ENCODE peak calls at places on chromosome 17, in six cellular contexts. One of them, this sample, is unnamed.

GRCh38 chr17:39740357-39741111 is 2.8 kb downstream of the GRB7 start:
- DNase-seq in central memory CD4-positive, alpha-beta T cell: no peak
- DNase-seq in fibroblast of the conjunctiva: no peak
- DNase-seq in EL: peak; percentile 76
- DNase-seq in iPS DF 19.7: peak; percentile 88
- DNase-seq in COR-L47: peak; percentile 28
- DNase-seq in this sample: no peak

GRCh38 chr17:50609376-50610074 is 25.2 kb upstream of the ABCC3 start:
- DNase-seq in iPS DF 19.7: no peak
- DNase-seq in COR-L47: no peak
- DNase-seq in central memory CD4-positive, alpha-beta T cell: no peak
- DNase-seq in EL: no peak
- DNase-seq in fibroblast of the conjunctiva: no peak
- DNase-seq in this sample: no peak

GRCh38 chr17:76085731-76086366 is 6.9 kb downstream of the ZACN start:
- DNase-seq in iPS DF 19.7: no peak
- DNase-seq in COR-L47: no peak
- DNase-seq in fibroblast of the conjunctiva: no peak
- DNase-seq in central memory CD4-positive, alpha-beta T cell: no peak
- DNase-seq in EL: no peak
- DNase-seq in this sample: no peak

GRCh38 chr17:79871131-79871530 is 31.9 kb upstream of the CBX4 start:
- DNase-seq in central memory CD4-positive, alpha-beta T cell: no peak
- DNase-seq in iPS DF 19.7: no peak
- DNase-seq in EL: no peak
- DNase-seq in COR-L47: no peak
- DNase-seq in fibroblast of the conjunctiva: no peak
- DNase-seq in this sample: no peak

GRCh38 chr17:27846042-27846655 is 45.8 kb upstream of the NOS2 start:
- DNase-seq in iPS DF 19.7: no peak
- DNase-seq in central memory CD4-positive, alpha-beta T cell: peak; percentile 34
- DNase-seq in fibroblast of the conjunctiva: no peak
- DNase-seq in COR-L47: no peak
- DNase-seq in EL: no peak
- DNase-seq in this sample: peak; percentile 27

GRCh38 chr17:36183001-36183810 is 6.8 kb upstream of the TBC1D3B start:
- DNase-seq in central memory CD4-positive, alpha-beta T cell: no peak
- DNase-seq in iPS DF 19.7: no peak
- DNase-seq in COR-L47: no peak
- DNase-seq in EL: peak; percentile 66
- DNase-seq in fibroblast of the conjunctiva: peak; percentile 0
- DNase-seq in this sample: no peak

GRCh38 chr17:80663783-80664206 is 119.2 kb downstream of the RPTOR start:
- DNase-seq in EL: no peak
- DNase-seq in COR-L47: no peak
- DNase-seq in fibroblast of the conjunctiva: no peak
- DNase-seq in central memory CD4-positive, alpha-beta T cell: peak; percentile 53
- DNase-seq in iPS DF 19.7: no peak
- DNase-seq in this sample: peak; percentile 43

GRCh38 chr17:56436142-56436541 is 157.4 kb upstream of the NOG start:
- DNase-seq in iPS DF 19.7: no peak
- DNase-seq in fibroblast of the conjunctiva: no peak
- DNase-seq in central memory CD4-positive, alpha-beta T cell: no peak
- DNase-seq in EL: no peak
- DNase-seq in COR-L47: no peak
- DNase-seq in this sample: no peak

GRCh38 chr17:30524847-30525246 is 47.6 kb downstream of the GOSR1 start:
- DNase-seq in central memory CD4-positive, alpha-beta T cell: no peak
- DNase-seq in EL: peak; percentile 77
- DNase-seq in iPS DF 19.7: no peak
- DNase-seq in COR-L47: no peak
- DNase-seq in fibroblast of the conjunctiva: no peak
- DNase-seq in this sample: no peak

GRCh38 chr17:41844971-41845370 is 7.3 kb downstream of the KLHL10 start:
- DNase-seq in central memory CD4-positive, alpha-beta T cell: no peak
- DNase-seq in EL: peak; percentile 55
- DNase-seq in fibroblast of the conjunctiva: no peak
- DNase-seq in COR-L47: no peak
- DNase-seq in iPS DF 19.7: no peak
- DNase-seq in this sample: no peak

GRCh38 chr17:66964930-66965800 is 658 bp downstream of the CACNG4 start:
- DNase-seq in EL: no peak
- DNase-seq in central memory CD4-positive, alpha-beta T cell: no peak
- DNase-seq in iPS DF 19.7: no peak
- DNase-seq in fibroblast of the conjunctiva: no peak
- DNase-seq in COR-L47: peak; percentile 53
- DNase-seq in this sample: no peak

GRCh38 chr17:45930420-45930951 is 36.1 kb downstream of the MAPT start:
- DNase-seq in COR-L47: no peak
- DNase-seq in central memory CD4-positive, alpha-beta T cell: no peak
- DNase-seq in fibroblast of the conjunctiva: no peak
- DNase-seq in iPS DF 19.7: no peak
- DNase-seq in EL: no peak
- DNase-seq in this sample: no peak

GRCh38 chr17:57475786-57476185 is 219.5 kb downstream of the MSI2 start:
- DNase-seq in COR-L47: no peak
- DNase-seq in EL: no peak
- DNase-seq in fibroblast of the conjunctiva: no peak
- DNase-seq in central memory CD4-positive, alpha-beta T cell: no peak
- DNase-seq in iPS DF 19.7: no peak
- DNase-seq in this sample: no peak

GRCh38 chr17:73814070-73814469 is 169.8 kb upstream of the SDK2 start:
- DNase-seq in COR-L47: peak; percentile 47
- DNase-seq in EL: no peak
- DNase-seq in central memory CD4-positive, alpha-beta T cell: no peak
- DNase-seq in fibroblast of the conjunctiva: no peak
- DNase-seq in iPS DF 19.7: no peak
- DNase-seq in this sample: no peak

GRCh38 chr17:34307110-34307509 is 12.1 kb upstream of the CCL8 start:
- DNase-seq in fibroblast of the conjunctiva: peak; percentile 52
- DNase-seq in EL: peak; percentile 66
- DNase-seq in central memory CD4-positive, alpha-beta T cell: no peak
- DNase-seq in COR-L47: no peak
- DNase-seq in iPS DF 19.7: no peak
- DNase-seq in this sample: no peak

GRCh38 chr17:74008196-74008595 is 195.3 kb upstream of the RPL38 start:
- DNase-seq in central memory CD4-positive, alpha-beta T cell: no peak
- DNase-seq in COR-L47: no peak
- DNase-seq in fibroblast of the conjunctiva: no peak
- DNase-seq in EL: no peak
- DNase-seq in iPS DF 19.7: peak; percentile 45
- DNase-seq in this sample: no peak

GRCh38 chr17:1865252-1866037 is 35.6 kb downstream of the RPA1 start:
- DNase-seq in iPS DF 19.7: no peak
- DNase-seq in fibroblast of the conjunctiva: no peak
- DNase-seq in COR-L47: no peak
- DNase-seq in central memory CD4-positive, alpha-beta T cell: peak; percentile 48
- DNase-seq in EL: peak; percentile 41
- DNase-seq in this sample: peak; percentile 53

GRCh38 chr17:76529643-76530488 is 7.6 kb downstream of the CYGB start:
- DNase-seq in central memory CD4-positive, alpha-beta T cell: no peak
- DNase-seq in EL: peak; percentile 62
- DNase-seq in iPS DF 19.7: no peak
- DNase-seq in fibroblast of the conjunctiva: peak; percentile 81
- DNase-seq in COR-L47: no peak
- DNase-seq in this sample: no peak

GRCh38 chr17:50268632-50269287 is 5.5 kb upstream of the TMEM92 start:
- DNase-seq in fibroblast of the conjunctiva: no peak
- DNase-seq in COR-L47: no peak
- DNase-seq in iPS DF 19.7: no peak
- DNase-seq in central memory CD4-positive, alpha-beta T cell: no peak
- DNase-seq in EL: no peak
- DNase-seq in this sample: no peak

GRCh38 chr17:46125831-46126230 is 67.4 kb downstream of the KANSL1 start:
- DNase-seq in fibroblast of the conjunctiva: no peak
- DNase-seq in EL: no peak
- DNase-seq in iPS DF 19.7: no peak
- DNase-seq in COR-L47: no peak
- DNase-seq in central memory CD4-positive, alpha-beta T cell: no peak
- DNase-seq in this sample: no peak

GRCh38 chr17:77312786-77313599 is 172.2 kb downstream of the SEC14L1 start:
- DNase-seq in EL: peak; percentile 37
- DNase-seq in fibroblast of the conjunctiva: peak; percentile 82
- DNase-seq in iPS DF 19.7: no peak
- DNase-seq in COR-L47: no peak
- DNase-seq in central memory CD4-positive, alpha-beta T cell: no peak
- DNase-seq in this sample: no peak

GRCh38 chr17:80510132-80510531 is 33.7 kb upstream of the NPTX1 start:
- DNase-seq in EL: no peak
- DNase-seq in fibroblast of the conjunctiva: no peak
- DNase-seq in central memory CD4-positive, alpha-beta T cell: no peak
- DNase-seq in iPS DF 19.7: no peak
- DNase-seq in COR-L47: no peak
- DNase-seq in this sample: no peak

GRCh38 chr17:51461578-51462004 is 201.2 kb downstream of the UTP18 start:
- DNase-seq in COR-L47: peak; percentile 64
- DNase-seq in central memory CD4-positive, alpha-beta T cell: peak; percentile 28
- DNase-seq in EL: peak; percentile 74
- DNase-seq in iPS DF 19.7: peak; percentile 33
- DNase-seq in fibroblast of the conjunctiva: peak; percentile 22
- DNase-seq in this sample: peak; percentile 31

GRCh38 chr17:31392002-31392855 is 754 bp downstream of the RAB11FIP4 start:
- DNase-seq in central memory CD4-positive, alpha-beta T cell: no peak
- DNase-seq in EL: no peak
- DNase-seq in fibroblast of the conjunctiva: no peak
- DNase-seq in COR-L47: no peak
- DNase-seq in iPS DF 19.7: no peak
- DNase-seq in this sample: no peak

GRCh38 chr17:47896672-47897490 is 845 bp downstream of the SP2 start:
- DNase-seq in fibroblast of the conjunctiva: no peak
- DNase-seq in central memory CD4-positive, alpha-beta T cell: no peak
- DNase-seq in iPS DF 19.7: no peak
- DNase-seq in EL: peak; percentile 19
- DNase-seq in COR-L47: no peak
- DNase-seq in this sample: no peak

GRCh38 chr17:15236281-15237105 is 28.6 kb downstream of the PMP22 start:
- DNase-seq in central memory CD4-positive, alpha-beta T cell: no peak
- DNase-seq in EL: no peak
- DNase-seq in fibroblast of the conjunctiva: no peak
- DNase-seq in iPS DF 19.7: no peak
- DNase-seq in COR-L47: no peak
- DNase-seq in this sample: no peak

GRCh38 chr17:68057531-68057952 is 22.0 kb downstream of the KPNA2 start:
- DNase-seq in COR-L47: no peak
- DNase-seq in EL: peak; percentile 42
- DNase-seq in central memory CD4-positive, alpha-beta T cell: peak; percentile 33
- DNase-seq in fibroblast of the conjunctiva: no peak
- DNase-seq in iPS DF 19.7: no peak
- DNase-seq in this sample: peak; percentile 45

GRCh38 chr17:16406742-16407674 is 8.4 kb upstream of the TRPV2 start:
- DNase-seq in iPS DF 19.7: no peak
- DNase-seq in central memory CD4-positive, alpha-beta T cell: no peak
- DNase-seq in EL: peak; percentile 45
- DNase-seq in COR-L47: no peak
- DNase-seq in fibroblast of the conjunctiva: no peak
- DNase-seq in this sample: no peak

GRCh38 chr17:15954222-15954621 is 9.3 kb downstream of the ADORA2B start:
- DNase-seq in COR-L47: no peak
- DNase-seq in central memory CD4-positive, alpha-beta T cell: no peak
- DNase-seq in fibroblast of the conjunctiva: peak; percentile 35
- DNase-seq in EL: peak; percentile 99
- DNase-seq in iPS DF 19.7: no peak
- DNase-seq in this sample: no peak

GRCh38 chr17:45951403-45951802 is 47.6 kb upstream of the STH start:
- DNase-seq in iPS DF 19.7: no peak
- DNase-seq in central memory CD4-positive, alpha-beta T cell: no peak
- DNase-seq in fibroblast of the conjunctiva: no peak
- DNase-seq in EL: no peak
- DNase-seq in COR-L47: no peak
- DNase-seq in this sample: no peak

GRCh38 chr17:52606590-52606989 is 448.1 kb upstream of the CA10 start:
- DNase-seq in central memory CD4-positive, alpha-beta T cell: no peak
- DNase-seq in COR-L47: no peak
- DNase-seq in fibroblast of the conjunctiva: no peak
- DNase-seq in iPS DF 19.7: no peak
- DNase-seq in EL: no peak
- DNase-seq in this sample: no peak

GRCh38 chr17:48084932-48085331 is 16.3 kb downstream of the CBX1 start:
- DNase-seq in central memory CD4-positive, alpha-beta T cell: no peak
- DNase-seq in iPS DF 19.7: no peak
- DNase-seq in EL: no peak
- DNase-seq in fibroblast of the conjunctiva: no peak
- DNase-seq in COR-L47: no peak
- DNase-seq in this sample: no peak

GRCh38 chr17:44082206-44082605 is 11.7 kb downstream of the G6PC3 start:
- DNase-seq in COR-L47: no peak
- DNase-seq in iPS DF 19.7: no peak
- DNase-seq in central memory CD4-positive, alpha-beta T cell: no peak
- DNase-seq in EL: peak; percentile 35
- DNase-seq in fibroblast of the conjunctiva: no peak
- DNase-seq in this sample: no peak

GRCh38 chr17:31824771-31825360 is 34.2 kb downstream of the COPRS start:
- DNase-seq in central memory CD4-positive, alpha-beta T cell: no peak
- DNase-seq in EL: peak; percentile 36
- DNase-seq in fibroblast of the conjunctiva: no peak
- DNase-seq in iPS DF 19.7: no peak
- DNase-seq in COR-L47: no peak
- DNase-seq in this sample: no peak

GRCh38 chr17:36599546-36600250 is 1.7 kb upstream of the MRM1 start:
- DNase-seq in iPS DF 19.7: no peak
- DNase-seq in central memory CD4-positive, alpha-beta T cell: no peak
- DNase-seq in EL: no peak
- DNase-seq in fibroblast of the conjunctiva: no peak
- DNase-seq in COR-L47: no peak
- DNase-seq in this sample: no peak

GRCh38 chr17:61532818-61533217 is 58.2 kb downstream of the NACA2 start:
- DNase-seq in central memory CD4-positive, alpha-beta T cell: no peak
- DNase-seq in EL: no peak
- DNase-seq in iPS DF 19.7: no peak
- DNase-seq in fibroblast of the conjunctiva: no peak
- DNase-seq in COR-L47: no peak
- DNase-seq in this sample: no peak

GRCh38 chr17:80029235-80029974 is 6.3 kb downstream of the TBC1D16 start:
- DNase-seq in COR-L47: no peak
- DNase-seq in fibroblast of the conjunctiva: peak; percentile 89
- DNase-seq in iPS DF 19.7: no peak
- DNase-seq in EL: peak; percentile 79
- DNase-seq in central memory CD4-positive, alpha-beta T cell: no peak
- DNase-seq in this sample: no peak

GRCh38 chr17:65975878-65976277 is 216.1 kb downstream of the CEP112 start:
- DNase-seq in fibroblast of the conjunctiva: no peak
- DNase-seq in EL: no peak
- DNase-seq in iPS DF 19.7: no peak
- DNase-seq in central memory CD4-positive, alpha-beta T cell: no peak
- DNase-seq in COR-L47: no peak
- DNase-seq in this sample: no peak

GRCh38 chr17:45873728-45874127 is 20.6 kb upstream of the MAPT start:
- DNase-seq in central memory CD4-positive, alpha-beta T cell: peak; percentile 18
- DNase-seq in iPS DF 19.7: no peak
- DNase-seq in COR-L47: no peak
- DNase-seq in fibroblast of the conjunctiva: no peak
- DNase-seq in EL: no peak
- DNase-seq in this sample: no peak